ENCODE peak calls at places on chromosomes 13 and 19, in seven cellular contexts. O is GM12892; I is uterus; Q is stimulated activated naive CD4-positive, alpha-beta T cell; E is heart left ventricle; G is ecto neural progenitor cell; H is COLO829. Z is an unnamed sample.

GRCh38 chr13:94641432-94641941 is 39.8 kb downstream of the GPR180 start:
- DNase-seq in Q (no peak), E (no peak), H (peak), I (no peak), O (no peak), G (no peak), Z (peak)

GRCh38 chr13:25371608-25372274 is at the start of gene ATP8A2:
- DNase-seq in Q (no peak), O (no peak), E (no peak), G (peak), I (no peak), H (no peak), Z (no peak)

GRCh38 chr19:48501961-48502719 is 9.5 kb downstream of the LMTK3 start:
- DNase-seq in H (peak), I (peak), G (peak), E (no peak), O (peak), Q (peak), Z (no peak)

GRCh38 chr19:29712744-29713516 is 2.1 kb downstream of the C19orf12 start:
- DNase-seq in I (no peak), E (no peak), H (no peak), G (no peak), Q (no peak), O (no peak), Z (no peak)

GRCh38 chr19:2455481-2456300 is 1.1 kb downstream of the LMNB2 start:
- DNase-seq in H (peak), O (peak), Q (peak), G (no peak), I (peak), E (peak), Z (no peak)

GRCh38 chr13:30164141-30164540 is 143.2 kb downstream of the KATNAL1 start:
- DNase-seq in G (no peak), Q (no peak), I (no peak), H (no peak), O (no peak), E (no peak), Z (no peak)

GRCh38 chr13:31192306-31192705 is 7.5 kb upstream of the B3GLCT start:
- DNase-seq in O (no peak), H (no peak), I (no peak), Q (no peak), G (no peak), E (no peak), Z (no peak)

GRCh38 chr13:46334008-46334407 is 53.0 kb downstream of the RUBCNL start:
- DNase-seq in H (no peak), I (no peak), G (no peak), O (no peak), E (no peak), Q (no peak), Z (no peak)

GRCh38 chr19:48611872-48612271 is 3.0 kb downstream of the FAM83E start:
- DNase-seq in G (no peak), Q (no peak), E (no peak), H (no peak), I (no peak), O (no peak), Z (no peak)

GRCh38 chr13:50456111-50456510 is 387.4 kb downstream of the DLEU7 start:
- DNase-seq in I (no peak), G (no peak), Q (no peak), O (no peak), E (no peak), H (no peak), Z (peak)

GRCh38 chr19:51511353-51511752 is 9.8 kb upstream of the SIGLEC12 start:
- DNase-seq in E (no peak), H (no peak), G (no peak), O (no peak), I (no peak), Q (no peak), Z (no peak)

GRCh38 chr19:5305163-5305562 is 35.4 kb downstream of the PTPRS start:
- DNase-seq in H (no peak), E (no peak), Q (no peak), G (no peak), I (no peak), O (no peak), Z (no peak)

GRCh38 chr19:1027020-1027952 is 878 bp downstream of the CNN2 start:
- DNase-seq in E (no peak), I (no peak), H (no peak), Q (peak), G (no peak), O (no peak), Z (no peak)

GRCh38 chr13:99528547-99528946 is 27.3 kb downstream of the TM9SF2 start:
- DNase-seq in Q (peak), G (no peak), E (no peak), H (no peak), O (no peak), I (no peak), Z (no peak)

GRCh38 chr19:41939861-41940442 is 11.7 kb upstream of the ERFL start:
- DNase-seq in E (no peak), H (peak), G (peak), Q (no peak), I (no peak), O (peak), Z (no peak)

GRCh38 chr13:40064723-40065122 is 409.3 kb downstream of the COG6 start:
- DNase-seq in I (peak), E (no peak), G (no peak), Q (no peak), O (no peak), H (peak), Z (peak)

GRCh38 chr19:35717665-35718344 is at the start of gene KMT2B:
- DNase-seq in Q (no peak), I (peak), O (peak), H (no peak), G (no peak), E (no peak), Z (peak)

GRCh38 chr13:51125495-51126226 is 14.6 kb upstream of the C13orf42 start:
- DNase-seq in G (peak), Q (no peak), I (peak), O (peak), E (peak), H (peak), Z (peak)

GRCh38 chr13:59145381-59145780 is 1018.3 kb downstream of the DIAPH3 start:
- DNase-seq in E (no peak), Q (no peak), G (no peak), I (no peak), H (no peak), O (no peak), Z (no peak)

GRCh38 chr13:34207334-34207733 is 389.4 kb downstream of the RFC3 start:
- DNase-seq in G (no peak), E (peak), O (no peak), H (peak), Q (no peak), I (peak), Z (peak)

GRCh38 chr19:3175761-3176714 is 2.5 kb upstream of the S1PR4 start:
- DNase-seq in H (no peak), G (no peak), E (no peak), I (no peak), O (no peak), Q (no peak), Z (peak)

GRCh38 chr13:64546371-64546770 is 2683.8 kb downstream of the PCDH9 start:
- DNase-seq in O (no peak), G (no peak), E (no peak), H (no peak), Q (no peak), I (no peak), Z (no peak)

GRCh38 chr13:75366380-75367280 is 115.3 kb downstream of the TBC1D4 start:
- DNase-seq in E (no peak), O (no peak), H (no peak), G (no peak), Q (no peak), I (no peak), Z (no peak)

GRCh38 chr19:46101293-46101692 is 23.2 kb downstream of the IGFL3 start:
- DNase-seq in I (no peak), H (no peak), Q (no peak), E (no peak), O (no peak), G (no peak), Z (no peak)

GRCh38 chr13:41352935-41353801 is 42.1 kb downstream of the NAA16 start:
- DNase-seq in Q (peak), E (no peak), H (peak), I (no peak), G (no peak), O (peak), Z (peak)

GRCh38 chr13:49759503-49759902 is 33.0 kb downstream of the KPNA3 start:
- DNase-seq in I (no peak), Q (no peak), E (no peak), O (no peak), H (no peak), G (no peak), Z (peak)

GRCh38 chr19:35216026-35216832 is 12.3 kb downstream of the FAM187B start:
- DNase-seq in E (no peak), I (no peak), G (no peak), Q (no peak), H (no peak), O (no peak), Z (peak)

GRCh38 chr19:19305066-19305465 is 15.2 kb downstream of the SUGP1 start:
- DNase-seq in I (no peak), O (no peak), E (no peak), H (no peak), G (no peak), Q (no peak), Z (no peak)

GRCh38 chr13:76630629-76631028 is 255.6 kb downstream of the KCTD12 start:
- DNase-seq in I (no peak), Q (no peak), E (no peak), G (no peak), O (no peak), H (no peak), Z (no peak)

GRCh38 chr13:41356788-41357187 is 45.7 kb downstream of the NAA16 start:
- DNase-seq in O (no peak), I (no peak), H (no peak), G (no peak), E (no peak), Q (peak), Z (no peak)

GRCh38 chr13:65965496-65965895 is 1264.6 kb downstream of the PCDH9 start:
- DNase-seq in E (no peak), Q (no peak), O (no peak), G (no peak), I (no peak), H (no peak), Z (peak)

GRCh38 chr13:37194428-37194861 is 89.0 kb upstream of the CSNK1A1L start:
- DNase-seq in G (no peak), H (no peak), E (no peak), I (no peak), O (no peak), Q (no peak), Z (peak)

GRCh38 chr19:355134-355533 is 10.5 kb upstream of the MIER2 start:
- DNase-seq in E (no peak), O (no peak), H (no peak), I (no peak), Q (no peak), G (no peak), Z (no peak)

GRCh38 chr19:21584532-21584931 is 79.1 kb downstream of the ZNF429 start:
- DNase-seq in Q (peak), I (no peak), H (no peak), E (no peak), G (no peak), O (no peak), Z (no peak)

GRCh38 chr19:16585808-16586476 is 13.7 kb upstream of the SLC35E1 start:
- DNase-seq in H (no peak), I (no peak), G (no peak), O (no peak), Q (no peak), E (no peak), Z (no peak)

GRCh38 chr19:30229524-30230174 is 142.5 kb upstream of the ZNF536 start:
- DNase-seq in I (no peak), E (no peak), H (no peak), O (no peak), G (no peak), Q (no peak), Z (no peak)

GRCh38 chr13:20616059-20616797 is 49.3 kb downstream of the IFT88 start:
- DNase-seq in G (no peak), O (no peak), H (no peak), I (no peak), Q (no peak), E (no peak), Z (peak)

GRCh38 chr19:8466018-8466417 is 21.2 kb downstream of the HNRNPM start:
- DNase-seq in Q (no peak), I (no peak), H (no peak), E (no peak), G (no peak), O (no peak), Z (no peak)

GRCh38 chr13:36880961-36881360 is 39.1 kb downstream of the SMAD9 start:
- DNase-seq in G (no peak), E (no peak), Q (no peak), H (no peak), O (no peak), I (no peak), Z (peak)

Z was measured in AG10803.